ENCODE peak calls at places on chromosomes 5 and 9, in seven cellular contexts. I is small intestine; C is NCI-H1694 treated with DMSO at 0.1 percent for 48 hours; G is activated T-helper 9 cell treated with anti-CD3 and anti-CD28 coated beads, Interleukin-2, amount 50 U/mL, for 16 hours; S is NCI-H1092; A is iPS-NIHi11; O is A172. N is an unnamed sample.

GRCh38 chr5:9197881-9198260 is 348.0 kb downstream of the SEMA5A start:
- DNase-seq in G (no peak), S (no peak), A (no peak), O (no peak), I (no peak), C (no peak), N (no peak)

GRCh38 chr9:70567511-70567910 is 153.1 kb upstream of the KLF9 start:
- DNase-seq in O (no peak), G (no peak), S (no peak), I (no peak), A (no peak), C (no peak), N (no peak)

GRCh38 chr9:10999646-11000045 is 386.8 kb upstream of the PTPRD start:
- DNase-seq in A (no peak), O (no peak), C (no peak), G (no peak), S (no peak), I (no peak), N (no peak)

GRCh38 chr5:73897886-73898285 is 271.9 kb downstream of the ARHGEF28 start:
- DNase-seq in S (no peak), O (no peak), G (no peak), A (no peak), C (no peak), I (no peak), N (no peak)

GRCh38 chr9:93343663-93344062 is 107.8 kb upstream of the FAM120A start:
- DNase-seq in O (no peak), C (no peak), A (no peak), G (no peak), S (no peak), I (no peak), N (no peak)

GRCh38 chr9:26356491-26356890 is 536.1 kb downstream of the CAAP1 start:
- DNase-seq in O (no peak), C (no peak), A (no peak), I (no peak), G (no peak), S (no peak), N (no peak)

GRCh38 chr5:121630402-121630801 is 221.3 kb upstream of the FTMT start:
- DNase-seq in A (no peak), O (no peak), S (no peak), G (no peak), C (no peak), I (peak), N (peak)

GRCh38 chr5:29796018-29796417 is 1397.5 kb upstream of the CDH6 start:
- DNase-seq in G (no peak), O (peak), C (no peak), A (no peak), I (no peak), S (no peak), N (no peak)

GRCh38 chr5:76204713-76205112 is 121.5 kb downstream of the SV2C start:
- DNase-seq in S (no peak), I (peak), C (no peak), G (no peak), O (no peak), A (peak), N (peak)

GRCh38 chr5:11047051-11047450 is 286.0 kb upstream of the DAP start:
- DNase-seq in S (no peak), A (no peak), O (peak), I (no peak), G (no peak), C (no peak), N (peak)

GRCh38 chr9:137169764-137170460 is at the start of gene LRRC26:
- DNase-seq in G (no peak), C (no peak), S (no peak), I (peak), A (no peak), O (no peak), N (no peak)

GRCh38 chr9:91243029-91243428 is 118.7 kb downstream of the AUH start:
- DNase-seq in O (no peak), A (no peak), C (no peak), S (no peak), I (no peak), G (no peak), N (no peak)

GRCh38 chr9:131755541-131756198 is 15.8 kb upstream of the RAPGEF1 start:
- DNase-seq in O (peak), C (peak), I (peak), G (peak), A (peak), S (peak), N (peak)

GRCh38 chr5:1190296-1190695 is 11.1 kb upstream of the SLC6A19 start:
- DNase-seq in O (no peak), I (no peak), A (no peak), S (no peak), G (no peak), C (no peak), N (no peak)

GRCh38 chr5:98349251-98349989 is 424.0 kb upstream of the RGMB start:
- DNase-seq in G (no peak), S (no peak), O (peak), I (no peak), C (no peak), A (peak), N (no peak)

GRCh38 chr9:136297016-136297691 is 6.7 kb downstream of the CCDC187 start:
- DNase-seq in A (no peak), C (no peak), O (peak), G (no peak), I (peak), S (no peak), N (peak)

GRCh38 chr5:141354900-141355469 is at the start of gene PCDHGA4:
- DNase-seq in A (no peak), O (no peak), S (no peak), G (no peak), I (no peak), C (no peak), N (peak)

GRCh38 chr5:135745897-135746500 is 88.5 kb upstream of the SLC25A48 start:
- DNase-seq in A (no peak), S (no peak), G (no peak), O (no peak), C (no peak), I (no peak), N (no peak)